ENCODE peak calls at places on chromosome 3, in seven cellular contexts. One of them, this sample, is unnamed.

GRCh38 chr3:33171580-33171979 is 47.0 kb downstream of the SUSD5 start:
- DNase-seq in SK-N-SH: no peak
- DNase-seq in HepG2: no peak
- DNase-seq in K562: no peak
- DNase-seq in GM12892: no peak
- DNase-seq in H1: no peak
- DNase-seq in GM12878: no peak
- DNase-seq in this sample: no peak

GRCh38 chr3:42875325-42876151 is at the start of gene CYP8B1:
- DNase-seq in SK-N-SH: no peak
- DNase-seq in GM12878: no peak
- DNase-seq in K562: no peak
- DNase-seq in GM12892: no peak
- DNase-seq in HepG2: peak; percentile 74
- DNase-seq in H1: no peak
- DNase-seq in this sample: no peak

GRCh38 chr3:128176270-128176831 is 23.1 kb downstream of the EEFSEC start:
- DNase-seq in GM12878: no peak
- DNase-seq in HepG2: no peak
- DNase-seq in SK-N-SH: no peak
- DNase-seq in GM12892: no peak
- DNase-seq in K562: no peak
- DNase-seq in H1: no peak
- DNase-seq in this sample: no peak

GRCh38 chr3:68817243-68817642 is 115.1 kb downstream of the TAFA4 start:
- DNase-seq in H1: no peak
- DNase-seq in HepG2: no peak
- DNase-seq in K562: no peak
- DNase-seq in GM12892: no peak
- DNase-seq in GM12878: no peak
- DNase-seq in SK-N-SH: no peak
- DNase-seq in this sample: no peak

GRCh38 chr3:114213669-114214541 is 23.5 kb downstream of the ZNF80 start:
- DNase-seq in GM12878: peak; percentile 84
- DNase-seq in H1: no peak
- DNase-seq in GM12892: no peak
- DNase-seq in HepG2: no peak
- DNase-seq in SK-N-SH: peak; percentile 35
- DNase-seq in K562: no peak
- DNase-seq in this sample: no peak

GRCh38 chr3:13932578-13933295 is 52.9 kb upstream of the WNT7A start:
- DNase-seq in GM12892: no peak
- DNase-seq in HepG2: no peak
- DNase-seq in GM12878: no peak
- DNase-seq in SK-N-SH: peak; percentile 49
- DNase-seq in K562: peak; percentile 47
- DNase-seq in H1: no peak
- DNase-seq in this sample: no peak

GRCh38 chr3:181056276-181056675 is 66.7 kb upstream of the DNAJC19 start:
- DNase-seq in H1: no peak
- DNase-seq in SK-N-SH: no peak
- DNase-seq in GM12892: no peak
- DNase-seq in GM12878: no peak
- DNase-seq in K562: no peak
- DNase-seq in HepG2: no peak
- DNase-seq in this sample: no peak

GRCh38 chr3:11290743-11291680 is 18.8 kb downstream of the ATG7 start:
- DNase-seq in H1: no peak
- DNase-seq in GM12878: no peak
- DNase-seq in HepG2: no peak
- DNase-seq in GM12892: no peak
- DNase-seq in K562: no peak
- DNase-seq in SK-N-SH: no peak
- DNase-seq in this sample: no peak

GRCh38 chr3:194485471-194485875 is 1.3 kb downstream of the ATP13A3 start:
- DNase-seq in K562: no peak
- DNase-seq in GM12892: no peak
- DNase-seq in SK-N-SH: no peak
- DNase-seq in HepG2: no peak
- DNase-seq in H1: no peak
- DNase-seq in GM12878: no peak
- DNase-seq in this sample: no peak

GRCh38 chr3:72887378-72887722 is 496 bp upstream of the GXYLT2 start:
- DNase-seq in K562: no peak
- DNase-seq in HepG2: no peak
- DNase-seq in H1: no peak
- DNase-seq in GM12892: no peak
- DNase-seq in SK-N-SH: no peak
- DNase-seq in GM12878: no peak
- DNase-seq in this sample: no peak

GRCh38 chr3:194422188-194422587 is 23.1 kb upstream of the GP5 start:
- DNase-seq in SK-N-SH: no peak
- DNase-seq in H1: no peak
- DNase-seq in K562: no peak
- DNase-seq in GM12892: no peak
- DNase-seq in HepG2: no peak
- DNase-seq in GM12878: no peak
- DNase-seq in this sample: no peak

GRCh38 chr3:86481031-86481430 is 509.9 kb downstream of the VGLL3 start:
- DNase-seq in K562: no peak
- DNase-seq in GM12878: no peak
- DNase-seq in HepG2: no peak
- DNase-seq in SK-N-SH: no peak
- DNase-seq in GM12892: no peak
- DNase-seq in H1: no peak
- DNase-seq in this sample: no peak
- TF ChIP-seq TAF1 in K562: no peak
- TF ChIP-seq TAF1 in GM12878: no peak
- TF ChIP-seq TAF1 in HepG2: no peak
- TF ChIP-seq TAF1 in SK-N-SH: no peak
- TF ChIP-seq TAF1 in GM12892: no peak
- TF ChIP-seq TAF1 in H1: no peak
- TF ChIP-seq TAF1 in this sample: no peak

DNA sequence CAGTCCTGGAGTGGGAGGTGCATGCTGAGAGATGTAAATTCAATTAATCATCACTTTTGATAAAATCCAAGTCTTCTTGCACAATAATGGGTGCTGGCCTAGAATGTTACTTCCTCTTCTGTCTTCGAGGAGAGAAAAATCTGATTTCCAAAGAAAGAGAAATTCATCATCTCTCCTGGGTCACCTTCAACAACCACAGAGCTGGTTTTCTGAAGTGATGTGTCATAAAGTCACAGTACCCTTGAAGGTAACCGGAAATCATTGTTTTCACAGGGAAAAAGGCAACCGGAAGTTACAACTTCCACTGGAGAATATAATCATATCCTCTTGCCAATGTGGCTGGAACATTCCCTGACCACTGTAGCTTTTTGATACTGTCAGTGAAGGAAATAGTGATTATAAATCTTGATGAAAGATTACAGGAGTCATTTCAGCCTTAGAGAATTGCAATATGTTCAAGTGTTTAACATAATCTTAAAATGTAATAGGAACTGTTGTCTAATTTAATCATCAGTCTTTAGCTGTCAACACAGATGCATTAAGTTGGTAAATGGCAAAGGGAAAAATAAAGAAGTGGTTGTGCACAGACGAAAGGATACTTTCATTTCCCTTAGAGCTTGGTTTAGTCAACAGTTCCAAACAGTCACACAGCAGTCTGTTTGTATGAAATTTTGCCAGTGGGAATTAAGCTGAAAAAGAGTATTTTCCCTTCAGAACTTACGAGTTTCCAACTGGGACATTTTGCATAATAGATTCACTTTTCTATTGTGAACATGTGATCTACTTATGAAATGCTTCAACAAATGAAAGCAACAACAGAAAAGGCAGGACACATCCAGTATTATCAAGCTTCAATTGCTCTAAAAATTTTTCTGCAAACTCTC is 106.5 kb upstream of the SLC4A7 start:
- DNase-seq in HepG2: no peak
- DNase-seq in SK-N-SH: no peak
- DNase-seq in GM12878: no peak
- DNase-seq in GM12892: no peak
- DNase-seq in K562: no peak
- DNase-seq in H1: no peak
- DNase-seq in this sample: no peak
- TF ChIP-seq TAF1 in HepG2: no peak
- TF ChIP-seq TAF1 in SK-N-SH: no peak
- TF ChIP-seq TAF1 in GM12878: no peak
- TF ChIP-seq TAF1 in GM12892: no peak
- TF ChIP-seq TAF1 in K562: no peak
- TF ChIP-seq TAF1 in H1: no peak
- TF ChIP-seq TAF1 in this sample: no peak

GRCh38 chr3:100359030-100359429 is 24.5 kb downstream of the NIT2 start:
- DNase-seq in SK-N-SH: no peak
- DNase-seq in GM12878: no peak
- DNase-seq in GM12892: no peak
- DNase-seq in H1: no peak
- DNase-seq in HepG2: no peak
- DNase-seq in K562: no peak
- DNase-seq in this sample: no peak

GRCh38 chr3:100358413-100358812 is 23.9 kb downstream of the NIT2 start:
- DNase-seq in K562: no peak
- DNase-seq in GM12878: no peak
- DNase-seq in H1: no peak
- DNase-seq in GM12892: no peak
- DNase-seq in SK-N-SH: no peak
- DNase-seq in HepG2: peak; percentile 58
- DNase-seq in this sample: no peak

GRCh38 chr3:100361897-100362296 is 27.3 kb downstream of the NIT2 start:
- DNase-seq in HepG2: no peak
- DNase-seq in SK-N-SH: no peak
- DNase-seq in K562: no peak
- DNase-seq in H1: no peak
- DNase-seq in GM12892: no peak
- DNase-seq in GM12878: no peak
- DNase-seq in this sample: no peak

GRCh38 chr3:100364421-100364820 is 29.9 kb downstream of the NIT2 start:
- DNase-seq in HepG2: no peak
- DNase-seq in GM12892: no peak
- DNase-seq in K562: no peak
- DNase-seq in SK-N-SH: no peak
- DNase-seq in H1: no peak
- DNase-seq in GM12878: no peak
- DNase-seq in this sample: no peak

GRCh38 chr3:100360757-100361496 is 26.4 kb downstream of the NIT2 start:
- DNase-seq in SK-N-SH: no peak
- DNase-seq in GM12878: no peak
- DNase-seq in HepG2: no peak
- DNase-seq in H1: no peak
- DNase-seq in GM12892: no peak
- DNase-seq in K562: no peak
- DNase-seq in this sample: no peak
- TF ChIP-seq TAF1 in SK-N-SH: no peak
- TF ChIP-seq TAF1 in GM12878: no peak
- TF ChIP-seq TAF1 in HepG2: no peak
- TF ChIP-seq TAF1 in H1: no peak
- TF ChIP-seq TAF1 in GM12892: no peak
- TF ChIP-seq TAF1 in K562: no peak
- TF ChIP-seq TAF1 in this sample: no peak

DNA sequence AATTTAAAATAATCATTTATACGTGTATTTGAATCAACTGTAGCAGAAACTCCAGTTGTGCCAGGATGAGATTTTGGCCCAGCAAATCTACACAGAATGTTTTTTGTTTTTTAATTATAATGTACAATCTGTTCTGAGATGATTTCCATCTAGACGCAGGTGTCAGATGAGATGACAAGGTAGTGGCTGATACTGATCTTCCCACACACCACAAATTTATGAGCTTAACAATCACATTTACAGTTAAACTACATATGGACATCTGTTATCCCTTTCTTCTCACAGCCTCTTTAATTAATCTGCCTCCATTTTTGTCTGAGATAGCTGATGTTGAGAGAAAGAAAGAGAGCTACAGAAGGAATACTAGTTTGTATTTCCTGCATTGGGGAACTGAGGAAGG is 23.5 kb downstream of the DCLK3 start:
- DNase-seq in GM12892: no peak
- DNase-seq in HepG2: no peak
- DNase-seq in H1: no peak
- DNase-seq in K562: no peak
- DNase-seq in SK-N-SH: no peak
- DNase-seq in GM12878: no peak
- DNase-seq in this sample: no peak
- TF ChIP-seq TAF1 in GM12892: no peak
- TF ChIP-seq TAF1 in HepG2: no peak
- TF ChIP-seq TAF1 in H1: no peak
- TF ChIP-seq TAF1 in K562: no peak
- TF ChIP-seq TAF1 in SK-N-SH: no peak
- TF ChIP-seq TAF1 in GM12878: no peak
- TF ChIP-seq TAF1 in this sample: no peak

GRCh38 chr3:50484681-50485263 is 18.7 kb downstream of the CACNA2D2 start:
- DNase-seq in GM12878: no peak
- DNase-seq in K562: no peak
- DNase-seq in SK-N-SH: no peak
- DNase-seq in H1: no peak
- DNase-seq in HepG2: no peak
- DNase-seq in GM12892: no peak
- DNase-seq in this sample: no peak
- TF ChIP-seq TAF1 in GM12878: no peak
- TF ChIP-seq TAF1 in K562: no peak
- TF ChIP-seq TAF1 in SK-N-SH: no peak
- TF ChIP-seq TAF1 in H1: no peak
- TF ChIP-seq TAF1 in HepG2: no peak
- TF ChIP-seq TAF1 in GM12892: no peak
- TF ChIP-seq TAF1 in this sample: no peak

This sample was measured in GM12891.